ENCODE peak calls at places on chromosome 13, in four cellular contexts. I is colonic mucosa; H is effector memory CD4-positive, alpha-beta T cell; L is small intestine. J is an unnamed sample.
A peak's percentile ranks its signal among the peaks of the same experiment; 100 is the strongest.

GRCh38 chr13:52891685-52892084 is 43.2 kb upstream of the PCDH8 start:
- DNase-seq in I (no peak), H (no peak), L (no peak), J (no peak)

GRCh38 chr13:98556417-98556816 is 20.5 kb downstream of the STK24 start:
- DNase-seq in I (no peak), H (no peak), L (no peak), J (no peak)

GRCh38 chr13:70623260-70623659 is 515.0 kb upstream of the KLHL1 start:
- DNase-seq in I (no peak), H (no peak), L (no peak), J (no peak)

GRCh38 chr13:19910336-19911072 is 47.1 kb upstream of the ZMYM5 start:
- DNase-seq in I (peak; percentile 51), H (no peak), L (peak; percentile 21), J (no peak)

GRCh38 chr13:42497798-42498197 is 76.2 kb upstream of the TNFSF11 start:
- DNase-seq in I (no peak), H (no peak), L (no peak), J (no peak)

GRCh38 chr13:80586356-80586755 is 245.4 kb upstream of the SPRY2 start:
- DNase-seq in I (no peak), H (no peak), L (no peak), J (no peak)

GRCh38 chr13:97621631-97622030 is 187.7 kb downstream of the RAP2A start:
- DNase-seq in I (no peak), H (no peak), L (no peak), J (peak; percentile 54)

GRCh38 chr13:101150998-101151397 is 265.3 kb downstream of the NALCN start:
- DNase-seq in I (no peak), H (no peak), L (no peak), J (no peak)

GRCh38 chr13:67230774-67231480 is 791 bp upstream of the PCDH9 start:
- DNase-seq in I (peak; percentile 41), H (no peak), L (peak; percentile 27), J (peak; percentile 64)

DNA sequence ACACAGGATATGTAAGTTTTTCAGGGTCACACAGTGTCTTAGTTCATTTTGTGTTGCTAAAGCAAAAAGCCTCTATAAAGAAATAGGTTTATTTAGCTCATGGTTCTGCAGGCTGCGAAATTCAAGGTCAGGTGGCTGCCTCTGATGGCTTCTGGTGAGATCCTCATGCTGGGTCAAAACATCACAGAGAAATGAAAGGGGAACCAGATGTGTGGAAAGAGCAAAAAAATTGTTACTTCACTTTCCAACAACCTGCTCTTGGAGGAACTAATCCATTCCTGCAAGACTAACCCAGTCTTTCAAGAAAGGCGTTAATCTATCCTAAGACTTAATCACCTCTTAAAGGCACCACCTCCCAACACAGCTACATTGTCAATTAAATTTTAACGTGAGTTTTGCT is 64.2 kb upstream of the UBL3 start:
- DNase-seq in I (no peak), H (no peak), L (no peak), J (no peak)
- H3K36me3 ChIP-seq in I (no peaks in the 10 kb centered on the region), H (no peaks in the 10 kb centered on the region), L (no peaks in the 10 kb centered on the region), J (no peaks in the 10 kb centered on the region)

GRCh38 chr13:113360446-113360845 is 3.5 kb downstream of the GRTP1 start:
- DNase-seq in I (no peak), H (no peak), L (no peak), J (no peak)
- H3K36me3 ChIP-seq in I (no peaks in the 10 kb centered on the region), H (no peaks in the 10 kb centered on the region), L (peaks cover 4% of the 10 kb centered on the region), J (peaks cover 3% of the 10 kb centered on the region)

DNA sequence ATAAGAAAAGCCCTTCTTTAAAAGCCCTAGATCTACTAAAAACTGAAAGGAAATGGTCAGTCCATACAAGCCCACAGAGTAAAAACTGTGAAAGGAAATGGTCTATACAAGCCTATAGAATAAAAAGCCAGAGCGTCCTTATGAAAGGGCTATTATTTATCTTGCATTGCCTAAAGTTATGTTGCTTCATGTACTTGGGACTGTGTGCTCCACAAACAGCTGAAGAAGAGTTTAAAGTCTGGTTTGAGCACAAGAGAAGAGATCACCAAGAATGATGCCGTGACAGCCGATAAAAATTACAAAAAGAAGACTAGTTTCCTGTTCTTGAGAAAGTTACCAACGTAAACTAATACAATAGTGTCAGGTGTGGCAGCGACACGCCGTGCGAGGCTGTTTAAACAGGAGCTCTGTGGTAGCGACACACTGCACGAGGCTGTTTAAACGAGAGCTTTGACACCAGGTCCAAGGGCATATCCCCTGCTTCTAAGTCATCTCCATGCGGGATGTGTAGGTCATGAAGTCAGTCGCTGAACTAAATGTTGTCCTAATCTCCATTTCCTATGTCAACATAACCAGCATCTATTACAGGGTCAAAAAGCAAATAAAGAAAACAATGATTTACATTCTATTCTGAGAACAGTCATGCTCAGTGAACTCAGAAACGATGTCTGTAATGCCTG is 24.9 kb downstream of the PCID2 start:
- DNase-seq in I (no peak), H (no peak), L (no peak), J (no peak)
- H3K36me3 ChIP-seq in I (peaks cover 7% of the 10 kb centered on the region), H (peaks cover 29% of the 10 kb centered on the region), L (peaks cover 7% of the 10 kb centered on the region), J (peaks cover 40% of the 10 kb centered on the region)

GRCh38 chr13:113178896-113179167 is 20.4 kb downstream of the PROZ start:
- DNase-seq in I (no peak), H (no peak), L (no peak), J (no peak)

GRCh38 chr13:113179374-113180230 is 21.2 kb downstream of the PROZ start:
- DNase-seq in I (no peak), H (no peak), L (no peak), J (peak; percentile 81)

GRCh38 chr13:113176292-113176691 is 17.8 kb downstream of the PROZ start:
- DNase-seq in I (peak; percentile 63), H (peak; percentile 49), L (no peak), J (no peak)

GRCh38 chr13:113178070-113178895 is 19.8 kb downstream of the PROZ start:
- DNase-seq in I (no peak), H (no peak), L (no peak), J (no peak)

GRCh38 chr13:113176822-113177221 is 18.4 kb downstream of the PROZ start:
- DNase-seq in I (no peak), H (no peak), L (no peak), J (no peak)
- H3K36me3 ChIP-seq in I (no peaks in the 10 kb centered on the region), H (peaks cover 26% of the 10 kb centered on the region), L (peaks cover 14% of the 10 kb centered on the region), J (peaks cover 38% of the 10 kb centered on the region)

GRCh38 chr13:110176431-110176830 is 130.5 kb downstream of the COL4A1 start:
- DNase-seq in I (no peak), H (no peak), L (no peak), J (no peak)
- H3K36me3 ChIP-seq in I (no peaks in the 10 kb centered on the region), H (no peaks in the 10 kb centered on the region), L (peaks cover 2% of the 10 kb centered on the region), J (peaks cover 19% of the 10 kb centered on the region)

GRCh38 chr13:37023871-37024270 is 23.3 kb downstream of the EXOSC8 start:
- DNase-seq in I (no peak), H (no peak), L (no peak), J (no peak)

GRCh38 chr13:37029617-37030016 is 29.0 kb downstream of the EXOSC8 start:
- DNase-seq in I (no peak), H (no peak), L (no peak), J (no peak)

GRCh38 chr13:37027639-37028038 is 27.1 kb downstream of the EXOSC8 start:
- DNase-seq in I (no peak), H (no peak), L (peak; percentile 15), J (no peak)

GRCh38 chr13:37026778-37027177 is 26.2 kb downstream of the EXOSC8 start:
- DNase-seq in I (no peak), H (no peak), L (no peak), J (no peak)
- H3K36me3 ChIP-seq in I (peaks cover 14% of the 10 kb centered on the region), H (peaks cover 78% of the 10 kb centered on the region), L (peaks cover 7% of the 10 kb centered on the region), J (peaks cover 32% of the 10 kb centered on the region)

DNA sequence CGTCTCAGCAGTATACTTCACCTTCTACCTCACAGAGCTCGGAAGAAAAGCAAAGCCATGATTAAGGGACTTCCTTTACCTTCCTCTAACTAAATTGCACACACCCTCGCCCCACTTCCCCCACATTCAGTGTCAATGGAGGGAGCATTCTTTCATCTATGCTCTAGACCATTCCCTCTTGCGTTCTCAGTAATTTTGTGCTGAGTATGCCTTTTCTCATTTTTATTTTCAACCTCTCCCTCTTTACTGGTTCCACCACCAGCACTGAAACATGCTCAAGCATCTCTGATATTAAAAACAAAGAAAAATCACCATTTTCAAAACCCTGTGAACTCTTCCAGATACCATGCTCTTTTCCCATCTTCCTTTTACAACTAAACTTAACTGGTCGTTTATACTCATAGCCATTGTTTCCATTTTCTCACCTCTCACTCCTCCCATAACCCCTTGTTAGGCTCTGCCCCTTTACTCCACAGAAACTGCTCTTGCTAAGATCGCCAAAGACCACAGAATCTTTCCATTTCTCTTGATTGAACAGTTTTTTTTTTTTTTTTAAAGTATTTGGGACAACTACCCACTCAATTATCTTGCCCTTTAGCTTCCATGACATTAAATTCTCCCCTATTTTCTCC is 32.4 kb downstream of the SERPINE3 start:
- DNase-seq in I (no peak), H (no peak), L (no peak), J (no peak)
- H3K36me3 ChIP-seq in I (peaks cover 11% of the 10 kb centered on the region), H (peaks cover 61% of the 10 kb centered on the region), L (peaks cover 9% of the 10 kb centered on the region), J (peaks cover 4% of the 10 kb centered on the region)

DNA sequence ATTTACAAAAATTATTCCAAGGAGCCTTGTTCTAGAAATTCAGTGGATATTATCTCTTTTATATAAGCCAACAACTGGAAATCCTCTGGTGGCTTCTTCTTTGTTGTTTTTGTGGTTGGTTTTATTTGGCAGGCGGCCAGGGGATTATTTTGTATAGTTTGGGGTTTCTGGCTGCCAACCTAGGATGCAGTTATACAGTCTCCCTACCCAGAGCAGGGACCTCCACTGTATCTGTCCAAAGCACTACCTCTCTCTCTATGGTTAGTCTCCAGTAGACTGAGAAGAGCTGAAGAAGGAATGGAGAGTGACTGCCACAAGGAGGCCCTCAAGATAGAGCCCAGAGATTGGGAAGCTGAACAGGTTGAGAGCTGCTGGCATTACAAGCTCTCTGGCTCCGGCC is 80.2 kb downstream of the ZAR1L start:
- DNase-seq in I (no peak), H (no peak), L (no peak), J (no peak)
- H3K36me3 ChIP-seq in I (no peaks in the 10 kb centered on the region), H (peaks cover 25% of the 10 kb centered on the region), L (no peaks in the 10 kb centered on the region), J (no peaks in the 10 kb centered on the region)